ENCODE peak calls at places on chromosome 9, in four cellular contexts. A is K562, V is GM12878, J is HepG2. K is an unnamed sample.

GRCh38 chr9:14312721-14313377 is 1.1 kb downstream of the NFIB start:
- DNase-seq in J (no peak), A (peak; percentile 28), V (no peak), K (no peak)

GRCh38 chr9:82498918-82499317 is 510.3 kb downstream of the SPATA31D1 start:
- DNase-seq in J (no peak), A (no peak), V (no peak), K (no peak)

GRCh38 chr9:111691686-111692329 is 30.4 kb downstream of the GNG10 start:
- DNase-seq in J (peak; percentile 52), A (peak; percentile 39), V (no peak), K (peak; percentile 72)

GRCh38 chr9:76215066-76215465 is 179.2 kb downstream of the RFK start:
- DNase-seq in J (no peak), V (no peak), A (no peak), K (no peak)

GRCh38 chr9:127896395-127897193 is 2.8 kb downstream of the ST6GALNAC6 start:
- DNase-seq in A (no peak), J (no peak), V (no peak), K (no peak)

GRCh38 chr9:128033609-128034008 is 33.5 kb downstream of the NAIF1 start:
- DNase-seq in A (no peak), V (no peak), J (no peak), K (no peak)

GRCh38 chr9:30075451-30076199 is 2308.8 kb upstream of the ACO1 start:
- DNase-seq in J (peak; percentile 1), A (no peak), V (peak; percentile 89), K (no peak)

GRCh38 chr9:105063665-105064247 is 135.8 kb upstream of the ABCA1 start:
- DNase-seq in J (peak; percentile 75), A (no peak), V (no peak), K (no peak)

GRCh38 chr9:33791117-33791516 is 4.2 kb upstream of the PRSS3 start:
- DNase-seq in J (no peak), A (peak; percentile 73), V (no peak), K (no peak)

GRCh38 chr9:116905131-116905724 is 218.1 kb downstream of the TRIM32 start:
- DNase-seq in V (no peak), A (no peak), J (no peak), K (no peak)

GRCh38 chr9:117706421-117707150 is 2.4 kb downstream of the TLR4 start:
- DNase-seq in A (no peak), J (no peak), V (no peak), K (peak; percentile 6)

GRCh38 chr9:137368431-137369110 is 54.4 kb downstream of the EXD3 start:
- DNase-seq in J (no peak), V (no peak), A (no peak), K (no peak)

GRCh38 chr9:131704195-131704983 is 35.5 kb downstream of the RAPGEF1 start:
- DNase-seq in J (no peak), V (no peak), A (no peak), K (no peak)

GRCh38 chr9:75200892-75201470 is 112.7 kb downstream of the OSTF1 start:
- DNase-seq in V (no peak), A (peak; percentile 52), J (peak; percentile 47), K (peak; percentile 80)

GRCh38 chr9:21812415-21812814 is 10.0 kb downstream of the MTAP start:
- DNase-seq in J (no peak), V (no peak), A (no peak), K (no peak)

GRCh38 chr9:92807757-92808725 is 43.4 kb upstream of the BICD2 start:
- DNase-seq in J (no peak), V (no peak), A (no peak), K (no peak)

GRCh38 chr9:36900856-36901220 is 133.2 kb downstream of the PAX5 start:
- DNase-seq in A (no peak), V (no peak), J (no peak), K (no peak)

GRCh38 chr9:110606179-110606578 is 26.6 kb upstream of the SVEP1 start:
- DNase-seq in A (no peak), V (no peak), J (no peak), K (no peak)

GRCh38 chr9:79312686-79313421 is 258.9 kb upstream of the TLE4 start:
- DNase-seq in V (no peak), J (no peak), A (no peak), K (no peak)

GRCh38 chr9:21017092-21017491 is 14.3 kb downstream of the HACD4 start:
- DNase-seq in A (no peak), J (no peak), V (no peak), K (no peak)

GRCh38 chr9:81474792-81475191 is 214.6 kb downstream of the TLE1 start:
- DNase-seq in J (no peak), A (no peak), V (no peak), K (no peak)

GRCh38 chr9:135815433-135816178 is 91.7 kb downstream of the CAMSAP1 start:
- DNase-seq in J (no peak), V (no peak), A (no peak), K (no peak)

GRCh38 chr9:137156567-137157375 is 13.1 kb downstream of the LRRC26 start:
- DNase-seq in V (no peak), J (no peak), A (peak; percentile 86), K (no peak)

GRCh38 chr9:75482566-75482965 is 394.3 kb downstream of the OSTF1 start:
- DNase-seq in V (no peak), A (no peak), J (no peak), K (no peak)

GRCh38 chr9:135226369-135227050 is 139.0 kb downstream of the OLFM1 start:
- DNase-seq in V (no peak), A (no peak), J (no peak), K (no peak)

GRCh38 chr9:97567894-97568202 is 65.3 kb downstream of the TSTD2 start:
- DNase-seq in J (no peak), V (no peak), A (peak; percentile 69), K (no peak)

GRCh38 chr9:35951736-35952135 is 6.2 kb downstream of the OR2S2 start:
- DNase-seq in V (no peak), A (no peak), J (no peak), K (no peak)

GRCh38 chr9:83956288-83957028 is 23.6 kb downstream of the HNRNPK start:
- DNase-seq in V (no peak), A (peak; percentile 83), J (peak; percentile 85), K (peak; percentile 64)

GRCh38 chr9:124257070-124257864 is 482 bp upstream of the NEK6 start:
- DNase-seq in A (no peak), J (no peak), V (no peak), K (no peak)

GRCh38 chr9:34510506-34511159 is 12.2 kb downstream of the ENHO start:
- DNase-seq in V (no peak), A (no peak), J (no peak), K (no peak)

DNA sequence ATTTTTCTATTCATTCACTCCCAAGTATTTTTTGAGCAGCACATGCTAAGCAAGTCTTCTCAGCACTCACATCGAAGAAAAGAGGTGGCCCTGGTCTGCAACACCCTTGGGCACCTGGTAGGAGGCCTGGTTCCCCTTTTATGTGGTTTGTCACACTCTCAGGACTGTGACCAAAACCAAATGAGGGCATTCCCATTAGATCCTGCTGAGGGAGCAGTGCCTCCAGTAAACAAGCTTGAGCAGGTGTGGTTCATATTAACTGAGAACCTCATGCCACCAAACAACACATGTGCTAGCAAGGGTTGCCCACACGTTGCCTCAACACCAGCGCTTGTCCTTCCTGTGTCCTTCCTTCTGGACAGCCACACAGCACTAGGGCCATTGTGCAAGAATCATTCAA is 26.9 kb upstream of the SYK start:
- DNase-seq in V (peak; percentile 90), J (no peak), A (no peak), K (peak; percentile 51)
- TF ChIP-seq JUND in V (no peak), J (no peak), A (no peak), K (no peak)

GRCh38 chr9:133122935-133123611 is 2.0 kb upstream of the RALGDS start:
- DNase-seq in A (peak; percentile 94), V (no peak), J (no peak), K (no peak)
- TF ChIP-seq JUND in A (no peak), V (no peak), J (no peak), K (no peak)

DNA sequence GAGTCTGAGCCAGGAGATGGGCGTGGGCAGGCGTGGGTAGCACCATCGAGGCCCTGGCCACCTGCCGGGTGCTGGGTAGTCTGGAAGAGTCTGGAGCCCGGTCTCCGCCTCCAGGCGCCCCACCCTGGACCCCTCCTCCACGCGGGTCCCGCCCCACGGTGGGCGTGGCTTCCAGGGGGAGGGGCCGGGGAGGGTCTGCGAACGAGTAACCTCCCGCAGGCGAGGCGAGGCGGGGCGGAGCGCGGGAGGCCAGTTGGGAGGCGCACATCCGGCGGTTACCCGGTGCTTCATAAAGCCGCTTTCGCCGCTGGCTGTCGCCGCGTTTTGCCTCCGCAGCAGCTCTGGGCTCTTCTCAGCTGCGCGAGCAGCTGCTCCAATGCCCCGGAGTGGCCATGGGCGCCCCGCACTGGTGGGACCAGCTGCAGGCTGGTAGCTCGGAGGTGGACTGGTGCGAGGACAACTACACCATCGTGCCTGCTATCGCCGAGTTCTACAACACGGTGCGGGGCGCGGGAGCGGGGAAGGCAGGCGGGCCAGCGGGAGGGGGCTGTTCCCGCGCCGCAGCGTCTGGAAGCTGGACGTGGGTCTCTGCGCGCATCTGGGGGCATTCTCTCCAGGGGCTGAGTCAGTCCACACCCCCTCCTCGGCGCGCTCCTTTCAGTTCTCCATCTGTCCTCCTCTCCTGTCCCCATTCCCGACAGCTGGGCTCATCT is at the start of gene ACER2:
- DNase-seq in V (peak; percentile 66), A (peak; percentile 94), J (peak; percentile 83), K (peak; percentile 93)
- TF ChIP-seq JUND in V (no peak), A (no peak), J (no peak), K (no peak)

GRCh38 chr9:72362680-72363139 is 2.3 kb downstream of the ZFAND5 start:
- DNase-seq in A (peak; percentile 75), J (peak; percentile 75), V (peak; percentile 41), K (peak; percentile 40)
- TF ChIP-seq JUND in A (no peak), J (no peak), V (no peak), K (no peak)

GRCh38 chr9:85173967-85174366 is 504.4 kb downstream of the NTRK2 start:
- DNase-seq in V (no peak), A (no peak), J (no peak), K (no peak)

GRCh38 chr9:85182381-85182780 is 512.9 kb downstream of the NTRK2 start:
- DNase-seq in J (no peak), A (no peak), V (no peak), K (no peak)

DNA sequence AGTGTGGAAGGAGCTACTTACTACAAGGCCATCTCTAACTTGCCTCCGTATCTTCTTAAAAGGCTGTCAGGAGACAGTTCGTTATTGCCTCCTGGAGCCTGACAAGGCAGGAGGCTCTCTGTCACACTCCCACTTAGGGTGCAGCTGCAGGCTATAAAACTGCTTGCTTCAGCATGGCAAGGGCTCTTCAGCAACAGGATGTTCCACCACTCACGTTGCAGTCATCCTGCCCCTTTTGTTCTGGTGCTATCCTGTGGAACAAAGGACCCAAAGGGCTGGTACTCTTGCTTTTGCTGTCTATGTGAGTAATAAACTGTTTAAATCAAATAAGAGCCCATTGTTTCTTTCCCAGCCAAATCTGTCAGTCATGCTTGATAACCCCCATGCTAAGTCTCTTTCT is 509.0 kb downstream of the NTRK2 start:
- DNase-seq in A (no peak), V (no peak), J (no peak), K (no peak)
- TF ChIP-seq JUND in A (no peak), V (no peak), J (no peak), K (no peak)

GRCh38 chr9:133750927-133751649 is 12.9 kb upstream of the SARDH start:
- DNase-seq in A (no peak), V (no peak), J (no peak), K (no peak)
- TF ChIP-seq JUND in A (no peak), V (no peak), J (no peak), K (no peak)

GRCh38 chr9:78054180-78054579 is 22.6 kb upstream of the GNAQ start:
- DNase-seq in V (no peak), J (no peak), A (no peak), K (no peak)
- TF ChIP-seq JUND in V (no peak), J (no peak), A (no peak), K (no peak)

K was measured in T47D.